ENCODE peak calls at places on chromosomes 7 and 10, in six cellular contexts. N is AG04450; F is activated naive CD4-positive, alpha-beta T cell treated with anti-CD3 and anti-CD28 coated beads, Interleukin-2, amount 50 U/mL, for 72 hours; E is neuronal stem cell; O is T-helper 2 cell; D is stimulated activated CD4-positive, alpha-beta T cell treated with anti-CD3 and anti-CD28 coated beads, Interleukin-2, amount 100 ng/mL, for 48 hours. X is an unnamed sample.

GRCh38 chr7:27091125-27091524 is 4.7 kb downstream of the HOXA1 start:
- DNase-seq in N (no peak), F (no peak), E (peak), O (no peak), D (no peak), X (peak)

GRCh38 chr7:46139079-46139478 is 218.0 kb upstream of the IGFBP3 start:
- DNase-seq in N (peak), F (no peak), E (no peak), O (no peak), D (no peak), X (no peak)

GRCh38 chr10:36608251-36608650 is 517.1 kb upstream of the ANKRD30A start:
- DNase-seq in N (peak), F (no peak), E (no peak), O (no peak), D (no peak), X (no peak)

GRCh38 chr10:61828788-61829187 is 72.7 kb upstream of the ARID5B start:
- DNase-seq in N (no peak), F (no peak), E (no peak), O (no peak), D (no peak), X (no peak)

GRCh38 chr7:15280078-15280734 is 281.6 kb downstream of the AGMO start:
- DNase-seq in N (no peak), F (no peak), E (no peak), O (no peak), D (no peak), X (peak)

GRCh38 chr7:14602851-14603250 is 299.7 kb downstream of the DGKB start:
- DNase-seq in N (no peak), F (no peak), E (no peak), O (no peak), D (no peak), X (no peak)

GRCh38 chr7:149801002-149801566 is 27.7 kb upstream of the ZNF467 start:
- DNase-seq in N (no peak), F (no peak), E (no peak), O (no peak), D (no peak), X (no peak)

GRCh38 chr10:128105383-128105782 is 20.8 kb downstream of the MKI67 start:
- DNase-seq in N (no peak), F (no peak), E (no peak), O (no peak), D (no peak), X (no peak)

GRCh38 chr7:155231241-155231800 is 66.4 kb upstream of the INSIG1 start:
- DNase-seq in N (no peak), F (no peak), E (no peak), O (no peak), D (no peak), X (no peak)

GRCh38 chr10:89648074-89648473 is 3.0 kb upstream of the PANK1 start:
- DNase-seq in N (no peak), F (no peak), E (no peak), O (no peak), D (no peak), X (no peak)

X was measured in GM23338.